ENCODE peak calls at places on chromosome 10, in ten cellular contexts. V is Right ventricle myocardium superior; J is H54; G is amygdala; W is aorta; F is NCI-H460; X is PC-3; S is IMR-90; Z is GM10248; D is activated T-cell treated with anti-CD3 and anti-CD28 coated beads, Interleukin-2, amount 50 U/mL, for 72 hours. P is an unnamed sample.

GRCh38 chr10:58424176-58424575 is 39.0 kb downstream of the TFAM start:
- DNase-seq in G (no peak), V (no peak), J (no peak), X (peak), Z (no peak), W (no peak), S (peak), F (no peak), D (no peak), P (no peak)

GRCh38 chr10:60139798-60140566 is 233.6 kb upstream of the CCDC6 start:
- DNase-seq in Z (no peak), V (no peak), S (peak), G (no peak), J (no peak), F (peak), D (no peak), X (peak), W (no peak), P (no peak)

GRCh38 chr10:102112210-102112817 is 7.9 kb downstream of the LDB1 start:
- DNase-seq in V (no peak), J (no peak), F (no peak), W (no peak), S (no peak), G (no peak), X (no peak), D (no peak), Z (no peak), P (no peak)

GRCh38 chr10:114485695-114486400 is 81.5 kb upstream of the AFAP1L2 start:
- DNase-seq in D (no peak), F (no peak), W (no peak), Z (no peak), V (no peak), G (no peak), X (no peak), S (no peak), J (no peak), P (no peak)

GRCh38 chr10:132538031-132538789 is 623 bp downstream of the INPP5A start:
- DNase-seq in Z (no peak), X (no peak), W (peak), S (no peak), G (no peak), J (no peak), D (no peak), F (no peak), V (peak), P (peak)

GRCh38 chr10:71620642-71621041 is 98.9 kb downstream of the C10orf105 start:
- DNase-seq in W (no peak), F (no peak), D (no peak), G (no peak), V (no peak), Z (no peak), J (no peak), S (no peak), X (no peak), P (no peak)

GRCh38 chr10:18140149-18140956 is at the start of gene CACNB2:
- DNase-seq in J (no peak), V (peak), G (peak), Z (peak), X (peak), W (peak), S (peak), D (peak), F (no peak), P (no peak)

GRCh38 chr10:14450041-14450491 is 119.3 kb upstream of the FRMD4A start:
- DNase-seq in F (no peak), S (peak), Z (no peak), J (peak), X (no peak), D (no peak), G (no peak), V (peak), W (peak), P (no peak)

GRCh38 chr10:84026821-84027257 is 112.5 kb upstream of the GHITM start:
- DNase-seq in G (no peak), S (peak), W (no peak), Z (peak), D (peak), F (peak), J (no peak), X (peak), V (no peak), P (no peak)

GRCh38 chr10:101938316-101939272 is 95.0 kb upstream of the KCNIP2 start:
- DNase-seq in G (no peak), Z (no peak), W (no peak), V (no peak), X (peak), F (no peak), S (peak), D (no peak), J (peak), P (no peak)

GRCh38 chr10:123557366-123558108 is 108.6 kb upstream of the GPR26 start:
- DNase-seq in X (no peak), V (no peak), S (no peak), F (no peak), J (no peak), Z (no peak), G (no peak), W (no peak), D (no peak), P (no peak)

GRCh38 chr10:115937756-115938032 is 335.3 kb downstream of the GFRA1 start:
- DNase-seq in V (no peak), S (no peak), J (no peak), G (no peak), Z (no peak), F (no peak), W (no peak), D (no peak), X (no peak), P (no peak)

GRCh38 chr10:126321455-126321854 is 66.8 kb downstream of the ADAM12 start:
- DNase-seq in V (no peak), Z (no peak), G (no peak), X (no peak), W (no peak), F (no peak), D (no peak), S (no peak), J (no peak), P (no peak)

GRCh38 chr10:36023939-36024338 is 381.8 kb upstream of the FZD8 start:
- DNase-seq in V (no peak), J (peak), W (peak), D (no peak), G (no peak), Z (no peak), S (peak), X (peak), F (peak), P (no peak)

GRCh38 chr10:80530251-80530650 is 7.5 kb upstream of the SH2D4B start:
- DNase-seq in G (no peak), D (peak), F (peak), Z (peak), S (peak), J (peak), W (no peak), V (no peak), X (no peak), P (peak)

GRCh38 chr10:87660484-87661133 is 931 bp downstream of the PAPSS2 start:
- DNase-seq in G (no peak), W (peak), Z (no peak), V (peak), J (no peak), X (no peak), D (no peak), S (peak), F (peak), P (peak)

GRCh38 chr10:29712108-29712507 is 77.3 kb upstream of the SVIL start:
- DNase-seq in V (no peak), J (no peak), Z (no peak), X (peak), S (peak), G (no peak), D (no peak), F (no peak), W (no peak), P (no peak)

GRCh38 chr10:14556285-14556956 is 218.3 kb downstream of the FAM107B start:
- DNase-seq in S (peak), Z (peak), G (no peak), F (no peak), W (no peak), X (no peak), V (no peak), D (no peak), J (no peak), P (no peak)

GRCh38 chr10:124657806-124658205 is 86.4 kb downstream of the FAM53B start:
- DNase-seq in Z (no peak), J (no peak), F (no peak), V (peak), S (peak), X (no peak), D (no peak), W (no peak), G (no peak), P (peak)

GRCh38 chr10:35667971-35668370 is 25.9 kb upstream of the FZD8 start:
- DNase-seq in F (no peak), S (no peak), G (no peak), D (no peak), Z (no peak), X (no peak), V (no peak), W (no peak), J (no peak), P (no peak)

GRCh38 chr10:103724771-103725170 is 130.6 kb downstream of the SH3PXD2A start:
- DNase-seq in W (no peak), J (no peak), F (no peak), X (no peak), Z (no peak), S (no peak), G (no peak), V (peak), D (no peak), P (no peak)

GRCh38 chr10:62424026-62424425 is 49.9 kb downstream of the ZNF365 start:
- DNase-seq in S (no peak), F (no peak), W (no peak), D (no peak), Z (no peak), G (no peak), X (peak), V (no peak), J (no peak), P (no peak)

GRCh38 chr10:3976718-3977117 is 191.7 kb upstream of the KLF6 start:
- DNase-seq in S (no peak), W (no peak), Z (no peak), J (no peak), G (no peak), X (no peak), V (no peak), D (no peak), F (no peak), P (no peak)

GRCh38 chr10:77782328-77783061 is 144.1 kb downstream of the DLG5 start:
- DNase-seq in F (no peak), G (no peak), Z (no peak), J (no peak), X (no peak), V (no peak), W (no peak), D (no peak), S (no peak), P (peak)

GRCh38 chr10:72455889-72456588 is 101.3 kb upstream of the DNAJB12 start:
- DNase-seq in F (no peak), G (no peak), S (peak), W (no peak), V (no peak), X (no peak), D (no peak), J (no peak), Z (no peak), P (no peak)